ENCODE peak calls at places on chromosome 20, in nine cellular contexts. Z is activated CD4-positive, CD25-positive, alpha-beta regulatory T cell; R is breast epithelium; F is mammary epithelial cell; S is NCI-H69; W is stimulated activated naive CD8-positive, alpha-beta T cell treated with anti-CD3 and anti-CD28 coated beads, Interleukin-15, amount 100 ng/mL, for 72 hours; V is DMS153; B is mesothelial cell of epicardium; P is T-cell. Q is an unnamed sample.

GRCh38 chr20:17610566-17611289 is 40.9 kb downstream of the DSTN start:
- DNase-seq in Z (no peak), R (peak), F (peak), S (no peak), W (peak), V (no peak), B (no peak), P (peak), Q (no peak)

GRCh38 chr20:51269671-51270070 is 246.8 kb upstream of the KCNG1 start:
- DNase-seq in Z (no peak), R (no peak), F (no peak), S (no peak), W (no peak), V (no peak), B (no peak), P (no peak), Q (no peak)

GRCh38 chr20:49969234-49969633 is 13.5 kb upstream of the SNAI1 start:
- DNase-seq in Z (no peak), R (no peak), F (no peak), S (no peak), W (no peak), V (no peak), B (no peak), P (no peak), Q (no peak)

GRCh38 chr20:21575167-21575566 is 61.3 kb upstream of the NKX2-2 start:
- DNase-seq in Z (no peak), R (no peak), F (no peak), S (peak), W (no peak), V (no peak), B (no peak), P (no peak), Q (no peak)

GRCh38 chr20:38700146-38700545 is 24.1 kb upstream of the SLC32A1 start:
- DNase-seq in Z (no peak), R (no peak), F (no peak), S (no peak), W (no peak), V (no peak), B (no peak), P (no peak), Q (no peak)

GRCh38 chr20:59933296-59933848 is at the start of gene SYCP2:
- DNase-seq in Z (no peak), R (peak), F (peak), S (no peak), W (peak), V (no peak), B (no peak), P (peak), Q (no peak)

GRCh38 chr20:62248890-62249560 is 10.7 kb downstream of the OSBPL2 start:
- DNase-seq in Z (no peak), R (no peak), F (no peak), S (no peak), W (no peak), V (no peak), B (no peak), P (no peak), Q (no peak)

GRCh38 chr20:63976980-63977391 is 2.5 kb downstream of the SAMD10 start:
- DNase-seq in Z (no peak), R (peak), F (no peak), S (no peak), W (no peak), V (no peak), B (no peak), P (no peak), Q (no peak)

GRCh38 chr20:46827718-46828458 is 66.8 kb upstream of the EYA2 start:
- DNase-seq in Z (no peak), R (no peak), F (no peak), S (no peak), W (no peak), V (no peak), B (no peak), P (no peak), Q (no peak)

GRCh38 chr20:48194578-48194977 is 409.3 kb upstream of the SULF2 start:
- DNase-seq in Z (no peak), R (no peak), F (no peak), S (peak), W (no peak), V (peak), B (no peak), P (no peak), Q (no peak)

GRCh38 chr20:34110025-34111013 is 1.7 kb downstream of the EIF2S2 start:
- DNase-seq in Z (no peak), R (no peak), F (no peak), S (no peak), W (no peak), V (no peak), B (no peak), P (no peak), Q (no peak)

GRCh38 chr20:51319522-51319921 is 223.0 kb downstream of the NFATC2 start:
- DNase-seq in Z (no peak), R (no peak), F (no peak), S (no peak), W (no peak), V (no peak), B (no peak), P (no peak), Q (no peak)

GRCh38 chr20:46014517-46015396 is 6.0 kb downstream of the MMP9 start:
- DNase-seq in Z (no peak), R (no peak), F (no peak), S (peak), W (no peak), V (no peak), B (no peak), P (no peak), Q (no peak)

GRCh38 chr20:61599061-61599930 is 347.2 kb downstream of the CDH4 start:
- DNase-seq in Z (no peak), R (no peak), F (no peak), S (no peak), W (no peak), V (no peak), B (no peak), P (no peak), Q (no peak)

GRCh38 chr20:9555781-9556180 is 41.4 kb downstream of the LAMP5 start:
- DNase-seq in Z (no peak), R (no peak), F (peak), S (no peak), W (no peak), V (no peak), B (no peak), P (no peak), Q (no peak)

Q was measured in amniotic stem cell.